ENCODE peak calls at places on chromosomes 12 and 14, in seven cellular contexts. C, W, B, I, L, V and U are unnamed samples.

GRCh38 chr14:54783660-54784015 is 119.0 kb downstream of the GCH1 start:
- DNase-seq in C (no peak), W (no peak), B (no peak), I (no peak), L (no peak), V (no peak), U (no peak)

GRCh38 chr12:6068226-6068625 is 56.2 kb downstream of the VWF start:
- DNase-seq in C (no peak), W (no peak), B (no peak), I (no peak), L (no peak), V (no peak), U (peak)

GRCh38 chr14:75619598-75619997 is 41.1 kb downstream of the ERG28 start:
- DNase-seq in C (no peak), W (no peak), B (no peak), I (no peak), L (no peak), V (no peak), U (no peak)

GRCh38 chr14:56797003-56797568 is 13.2 kb downstream of the OTX2 start:
- DNase-seq in C (peak), W (no peak), B (no peak), I (peak), L (peak), V (no peak), U (no peak)

GRCh38 chr14:64704743-64705405 is 650 bp downstream of the PLEKHG3 start:
- DNase-seq in C (peak), W (peak), B (no peak), I (peak), L (peak), V (peak), U (peak)

GRCh38 chr14:96198430-96199133 is 6.1 kb upstream of the BDKRB2 start:
- DNase-seq in C (no peak), W (no peak), B (peak), I (no peak), L (no peak), V (no peak), U (no peak)

GRCh38 chr12:124613151-124613585 is 45.8 kb upstream of the NCOR2 start:
- DNase-seq in C (peak), W (no peak), B (peak), I (no peak), L (no peak), V (peak), U (peak)

GRCh38 chr14:100048786-100049185 is 16.4 kb upstream of the EVL start:
- DNase-seq in C (peak), W (no peak), B (peak), I (no peak), L (no peak), V (no peak), U (no peak)

GRCh38 chr14:100392266-100392850 is 69.2 kb downstream of the SLC25A47 start:
- DNase-seq in C (peak), W (no peak), B (peak), I (no peak), L (no peak), V (peak), U (peak)

GRCh38 chr12:51951843-51952722 is 584 bp downstream of the ACVR1B start:
- DNase-seq in C (peak), W (peak), B (no peak), I (peak), L (peak), V (no peak), U (no peak)

GRCh38 chr12:84986586-84986985 is 49.5 kb downstream of the TSPAN19 start:
- DNase-seq in C (peak), W (no peak), B (no peak), I (no peak), L (peak), V (peak), U (peak)

GRCh38 chr14:101889898-101890297 is 74.5 kb upstream of the DYNC1H1 start:
- DNase-seq in C (peak), W (no peak), B (peak), I (no peak), L (no peak), V (no peak), U (peak)

GRCh38 chr14:52458721-52459085 is 93.6 kb downstream of the TXNDC16 start:
- DNase-seq in C (peak), W (no peak), B (peak), I (no peak), L (no peak), V (peak), U (no peak)

GRCh38 chr14:52455291-52456088 is 96.8 kb downstream of the TXNDC16 start:
- DNase-seq in C (peak), W (no peak), B (peak), I (no peak), L (no peak), V (peak), U (peak)
- H3K4me3 ChIP-seq in C (no peak), W (no peak), B (no peak), I (no peak), L (no peak), V (no peak), U (no peak)

DNA sequence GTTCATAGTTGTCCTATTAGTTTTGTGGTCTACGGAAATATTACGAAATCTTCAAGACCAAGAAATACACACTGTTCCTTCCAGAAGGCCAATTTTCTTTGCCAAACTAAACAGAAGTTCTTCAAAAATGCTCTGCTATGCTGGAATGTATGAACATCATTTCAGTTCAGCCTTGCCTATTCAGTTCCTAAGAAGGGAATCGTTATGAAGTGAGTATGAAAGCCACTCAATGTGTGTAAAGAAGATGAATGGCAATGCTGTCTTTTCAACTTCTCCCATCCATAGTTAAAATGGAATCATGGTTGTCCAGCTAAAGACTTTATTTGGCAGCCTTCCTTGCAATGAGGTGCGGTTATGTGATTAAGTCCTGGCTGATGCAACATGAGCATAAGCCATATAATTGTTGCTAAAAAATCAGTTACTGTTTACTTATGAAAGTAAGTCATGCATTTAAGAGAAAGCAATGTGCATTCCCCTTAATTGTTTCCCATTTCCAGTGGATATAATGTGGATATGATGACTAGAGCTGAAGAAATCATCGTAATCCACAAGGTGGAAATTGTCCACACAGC is 73.8 kb upstream of the PTPRR start:
- DNase-seq in C (peak), W (no peak), B (peak), I (no peak), L (no peak), V (peak), U (peak)
- H3K4me3 ChIP-seq in C (peak), W (no peak), B (no peak), I (no peak), L (no peak), V (no peak), U (no peak)

GRCh38 chr14:69260979-69261605 is 1.1 kb downstream of the GALNT16 start:
- DNase-seq in C (peak), W (peak), B (no peak), I (peak), L (peak), V (no peak), U (no peak)
- H3K4me3 ChIP-seq in C (peak), W (peak), B (peak), I (peak), L (peak), V (peak), U (peak)

GRCh38 chr14:94904636-94905035 is 134.7 kb upstream of the GSC start:
- DNase-seq in C (peak), W (no peak), B (peak), I (no peak), L (no peak), V (peak), U (peak)

GRCh38 chr14:94906991-94907587 is 137.2 kb upstream of the GSC start:
- DNase-seq in C (no peak), W (no peak), B (no peak), I (no peak), L (no peak), V (no peak), U (peak)

GRCh38 chr14:94907626-94908261 is 137.8 kb upstream of the GSC start:
- DNase-seq in C (no peak), W (no peak), B (no peak), I (no peak), L (no peak), V (no peak), U (no peak)

GRCh38 chr14:94906577-94906976 is 136.7 kb upstream of the GSC start:
- DNase-seq in C (no peak), W (no peak), B (no peak), I (no peak), L (no peak), V (no peak), U (no peak)

DNA sequence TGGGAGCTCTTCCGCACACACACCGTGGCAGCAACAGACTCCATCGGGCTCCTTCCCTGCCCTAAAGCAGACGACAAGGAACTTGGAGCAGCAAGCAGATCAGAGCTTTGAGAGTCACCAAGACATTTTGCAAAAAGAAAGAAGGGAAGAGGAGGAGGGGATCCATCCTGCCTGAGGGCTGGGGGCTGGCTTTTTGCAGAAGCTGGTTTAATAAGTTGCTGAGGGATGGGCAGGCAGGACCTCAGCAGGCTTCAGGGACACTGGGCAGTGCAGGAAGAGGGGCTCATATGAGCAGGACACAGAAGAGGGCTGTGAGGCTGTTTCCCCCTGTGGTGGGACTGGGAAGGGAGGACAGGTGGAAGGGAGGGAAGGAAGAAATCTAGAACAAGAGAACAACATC is 133.4 kb upstream of the GSC start:
- DNase-seq in C (no peak), W (no peak), B (no peak), I (no peak), L (no peak), V (no peak), U (no peak)
- H3K4me3 ChIP-seq in C (no peak), W (no peak), B (no peak), I (no peak), L (no peak), V (no peak), U (no peak)

GRCh38 chr14:26598081-26598671 is 343 bp upstream of the NOVA1 start:
- DNase-seq in C (peak), W (peak), B (peak), I (peak), L (peak), V (peak), U (peak)

GRCh38 chr14:26598672-26599131 is 869 bp upstream of the NOVA1 start:
- DNase-seq in C (no peak), W (no peak), B (no peak), I (no peak), L (no peak), V (no peak), U (no peak)

GRCh38 chr14:26596722-26597030 is 1.2 kb downstream of the NOVA1 start:
- DNase-seq in C (peak), W (peak), B (peak), I (no peak), L (peak), V (peak), U (no peak)

GRCh38 chr14:26595922-26596721 is 1.7 kb downstream of the NOVA1 start:
- DNase-seq in C (peak), W (no peak), B (no peak), I (peak), L (no peak), V (no peak), U (no peak)

GRCh38 chr14:26597136-26598080 is at the start of gene NOVA1:
- DNase-seq in C (peak), W (peak), B (no peak), I (peak), L (peak), V (no peak), U (no peak)
- H3K4me3 ChIP-seq in C (peak), W (peak), B (peak), I (peak), L (peak), V (peak), U (peak)

DNA sequence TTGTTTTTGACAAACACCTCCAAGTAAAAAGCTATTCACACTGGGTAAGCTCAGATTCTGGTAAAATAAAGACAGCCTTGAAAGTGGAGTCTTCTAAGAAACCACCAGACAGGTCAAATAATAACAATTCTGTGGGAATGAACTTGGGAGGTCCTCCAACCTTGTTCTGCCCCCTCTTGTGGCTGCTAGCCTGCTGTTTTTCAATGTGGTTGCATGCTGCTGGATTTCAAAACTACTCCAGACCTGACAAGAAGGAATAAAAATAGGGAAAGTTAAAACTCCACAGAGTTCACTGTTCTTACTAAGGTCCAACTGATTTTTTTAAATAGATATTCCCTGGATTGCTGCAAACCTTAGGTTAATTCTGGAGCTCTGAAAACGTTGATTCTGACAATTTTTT is 32.2 kb upstream of the RIN3 start:
- DNase-seq in C (peak), W (no peak), B (peak), I (peak), L (no peak), V (peak), U (peak)
- H3K4me3 ChIP-seq in C (no peak), W (no peak), B (no peak), I (no peak), L (no peak), V (no peak), U (no peak)

GRCh38 chr12:54412348-54412747 is 6.7 kb downstream of the ITGA5 start:
- DNase-seq in C (peak), W (peak), B (no peak), I (peak), L (no peak), V (no peak), U (no peak)

GRCh38 chr12:54414191-54414525 is 4.9 kb downstream of the ITGA5 start:
- DNase-seq in C (peak), W (no peak), B (no peak), I (no peak), L (no peak), V (no peak), U (no peak)

GRCh38 chr12:54413284-54414190 is 5.5 kb downstream of the ITGA5 start:
- DNase-seq in C (peak), W (peak), B (peak), I (no peak), L (no peak), V (no peak), U (peak)

GRCh38 chr12:54411398-54412241 is 7.4 kb downstream of the ITGA5 start:
- DNase-seq in C (peak), W (peak), B (peak), I (peak), L (no peak), V (peak), U (peak)

DNA sequence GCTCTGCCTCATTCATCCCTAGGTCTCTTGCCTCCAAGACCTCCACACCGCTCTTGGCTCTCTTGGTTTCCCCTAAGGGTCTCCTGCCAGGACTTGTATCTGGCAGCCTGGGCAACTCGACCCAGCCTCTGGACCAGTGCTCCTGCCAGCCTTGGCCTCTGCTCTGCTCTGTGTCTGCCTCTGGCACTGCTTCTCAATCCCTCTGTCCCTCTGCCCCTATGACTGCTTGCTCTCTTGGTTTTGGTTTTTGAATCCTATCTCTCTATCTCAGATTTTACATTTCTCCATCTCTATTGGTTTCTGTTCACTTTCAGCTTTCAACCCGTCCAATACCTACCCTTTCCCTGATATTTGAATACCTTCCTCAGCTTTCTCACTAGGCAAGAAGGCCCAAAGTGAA is 6.3 kb downstream of the ITGA5 start:
- DNase-seq in C (peak), W (no peak), B (no peak), I (peak), L (no peak), V (no peak), U (no peak)
- H3K4me3 ChIP-seq in C (peak), W (peak), B (no peak), I (no peak), L (no peak), V (no peak), U (peak)

GRCh38 chr14:94888108-94888507 is 118.2 kb upstream of the GSC start:
- DNase-seq in C (no peak), W (no peak), B (no peak), I (no peak), L (no peak), V (no peak), U (no peak)
- H3K4me3 ChIP-seq in C (no peak), W (no peak), B (no peak), I (no peak), L (no peak), V (no peak), U (no peak)

DNA sequence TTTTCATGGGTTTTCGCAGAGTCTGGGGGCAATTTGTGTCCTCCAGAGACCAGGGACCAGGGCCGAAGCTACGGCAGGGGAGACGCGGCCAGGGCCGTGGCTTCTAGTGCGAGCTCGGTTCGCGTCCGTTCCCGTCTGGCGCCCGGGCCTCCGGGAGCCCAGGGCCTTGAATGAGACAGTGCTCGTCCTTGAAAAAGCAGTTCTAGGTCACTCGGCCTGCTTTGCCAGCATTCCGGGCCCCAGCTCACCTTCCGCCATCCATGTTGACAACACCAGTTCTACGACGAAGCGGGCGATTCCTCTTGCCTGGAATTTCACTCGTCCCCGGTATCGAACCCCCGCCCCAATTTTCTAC is 4.5 kb downstream of the OR10AD1 start:
- DNase-seq in C (peak), W (peak), B (no peak), I (no peak), L (no peak), V (no peak), U (peak)
- H3K4me3 ChIP-seq in C (peak), W (peak), B (peak), I (peak), L (peak), V (peak), U (peak)

GRCh38 chr12:54033980-54034783 is 1.3 kb downstream of the HOXC5 start:
- DNase-seq in C (peak), W (no peak), B (no peak), I (no peak), L (peak), V (no peak), U (peak)
- H3K4me3 ChIP-seq in C (peak), W (peak), B (peak), I (no peak), L (peak), V (no peak), U (peak)